ENCODE peak calls at places on chromosomes 4 and X, in seven cellular contexts. R is tibial nerve, Q is stomach, C is Panc1, P is thyroid gland, X is upper lobe of right lung, Y is lower leg skin. L is an unnamed sample.

GRCh38 chr4:87089368-87089767 is 131.1 kb downstream of the KLHL8 start:
- DNase-seq in R (no peak), Q (no peak), C (no peak), P (no peak), X (no peak), Y (no peak), L (no peak)

GRCh38 chr4:145623831-145624230 is 4.6 kb downstream of the MMAA start:
- DNase-seq in R (no peak), Q (no peak), C (no peak), P (no peak), X (no peak), Y (no peak), L (peak)

GRCh38 chr4:56622176-56622575 is 58.9 kb downstream of the HOPX start:
- DNase-seq in R (no peak), Q (no peak), C (no peak), P (no peak), X (no peak), Y (no peak), L (no peak)

GRCh38 chr4:8696369-8697127 is 104.0 kb downstream of the CPZ start:
- DNase-seq in R (no peak), Q (no peak), C (no peak), P (no peak), X (peak), Y (no peak), L (no peak)

GRCh38 chr4:38082424-38083374 is 122.5 kb downstream of the PTTG2 start:
- DNase-seq in R (no peak), Q (no peak), C (no peak), P (no peak), X (no peak), Y (no peak), L (peak)

GRCh38 chr4:144701683-144702233 is 55.8 kb downstream of the HHIP start:
- DNase-seq in R (no peak), Q (no peak), C (no peak), P (no peak), X (no peak), Y (no peak), L (peak)

GRCh38 chr4:100872811-100873210 is 355.0 kb upstream of the EMCN start:
- DNase-seq in R (no peak), Q (no peak), C (no peak), P (no peak), X (no peak), Y (no peak), L (peak)

GRCh38 chrX:150202641-150203248 is 160.4 kb upstream of the MAMLD1 start:
- DNase-seq in R (no peak), Q (no peak), C (no peak), P (no peak), X (no peak), Y (peak), L (peak)

GRCh38 chrX:34873500-34874225 is 68.9 kb upstream of the FAM47B start:
- DNase-seq in R (no peak), Q (no peak), C (no peak), P (no peak), X (no peak), Y (no peak), L (peak)

GRCh38 chr4:113837397-113837796 is 75.9 kb upstream of the CAMK2D start:
- DNase-seq in R (no peak), Q (no peak), C (peak), P (no peak), X (no peak), Y (no peak), L (peak)

GRCh38 chrX:49308604-49309269 is 5.3 kb downstream of the GAGE10 start:
- DNase-seq in R (no peak), Q (no peak), C (no peak), P (peak), X (peak), Y (no peak), L (peak)

GRCh38 chrX:120380699-120381098 is 18.8 kb downstream of the ATP1B4 start:
- DNase-seq in R (no peak), Q (no peak), C (no peak), P (peak), X (no peak), Y (no peak), L (peak)

GRCh38 chr4:121799208-121799823 is 1.8 kb upstream of the EXOSC9 start:
- DNase-seq in R (no peak), Q (no peak), C (no peak), P (no peak), X (no peak), Y (no peak), L (no peak)

GRCh38 chr4:182085051-182085480 is 158.1 kb upstream of the TENM3 start:
- DNase-seq in R (no peak), Q (no peak), C (no peak), P (no peak), X (no peak), Y (no peak), L (peak)

GRCh38 chr4:184424993-184425758 is 49.2 kb downstream of the IRF2 start:
- DNase-seq in R (no peak), Q (no peak), C (no peak), P (peak), X (no peak), Y (no peak), L (no peak)

GRCh38 chrX:20284992-20285391 is 18.3 kb upstream of the RPS6KA3 start:
- DNase-seq in R (no peak), Q (no peak), C (no peak), P (no peak), X (no peak), Y (no peak), L (no peak)

GRCh38 chr4:174380699-174381098 is 97.0 kb downstream of the CEP44 start:
- DNase-seq in R (no peak), Q (no peak), C (no peak), P (no peak), X (no peak), Y (no peak), L (no peak)

GRCh38 chrX:107154787-107155620 is 36.4 kb upstream of the RBM41 start:
- DNase-seq in R (no peak), Q (no peak), C (no peak), P (no peak), X (no peak), Y (no peak), L (peak)

GRCh38 chr4:94856030-94856429 is 98.3 kb downstream of the BMPR1B start:
- DNase-seq in R (no peak), Q (no peak), C (no peak), P (no peak), X (no peak), Y (no peak), L (peak)

GRCh38 chr4:17152941-17153340 is 254.5 kb upstream of the LDB2 start:
- DNase-seq in R (no peak), Q (no peak), C (no peak), P (no peak), X (no peak), Y (no peak), L (no peak)

GRCh38 chr4:108762559-108763225 is at the start of gene ETNPPL:
- DNase-seq in R (no peak), Q (peak), C (no peak), P (peak), X (peak), Y (no peak), L (no peak)

GRCh38 chrX:132564026-132564425 is 75.2 kb upstream of the MBNL3 start:
- DNase-seq in R (no peak), Q (no peak), C (no peak), P (no peak), X (no peak), Y (no peak), L (no peak)

GRCh38 chrX:134184936-134185335 is 52.0 kb upstream of the CCDC160 start:
- DNase-seq in R (no peak), Q (no peak), C (no peak), P (no peak), X (no peak), Y (no peak), L (no peak)

GRCh38 chr4:157143365-157143764 is 67.4 kb downstream of the GLRB start:
- DNase-seq in R (no peak), Q (no peak), C (no peak), P (no peak), X (no peak), Y (no peak), L (no peak)

GRCh38 chr4:13612569-13612968 is 15.0 kb downstream of the BOD1L1 start:
- DNase-seq in R (no peak), Q (no peak), C (no peak), P (no peak), X (no peak), Y (no peak), L (peak)

GRCh38 chr4:152162331-152162697 is 373.6 kb downstream of the FBXW7 start:
- DNase-seq in R (no peak), Q (no peak), C (no peak), P (no peak), X (no peak), Y (no peak), L (no peak)

GRCh38 chr4:152159773-152160172 is 376.1 kb downstream of the FBXW7 start:
- DNase-seq in R (no peak), Q (no peak), C (no peak), P (no peak), X (no peak), Y (no peak), L (no peak)

GRCh38 chr4:152156448-152156847 is 379.4 kb downstream of the FBXW7 start:
- DNase-seq in R (no peak), Q (no peak), C (no peak), P (no peak), X (no peak), Y (no peak), L (no peak)

GRCh38 chr4:152161676-152162330 is 374.1 kb downstream of the FBXW7 start:
- DNase-seq in R (no peak), Q (no peak), C (no peak), P (no peak), X (no peak), Y (no peak), L (no peak)

DNA sequence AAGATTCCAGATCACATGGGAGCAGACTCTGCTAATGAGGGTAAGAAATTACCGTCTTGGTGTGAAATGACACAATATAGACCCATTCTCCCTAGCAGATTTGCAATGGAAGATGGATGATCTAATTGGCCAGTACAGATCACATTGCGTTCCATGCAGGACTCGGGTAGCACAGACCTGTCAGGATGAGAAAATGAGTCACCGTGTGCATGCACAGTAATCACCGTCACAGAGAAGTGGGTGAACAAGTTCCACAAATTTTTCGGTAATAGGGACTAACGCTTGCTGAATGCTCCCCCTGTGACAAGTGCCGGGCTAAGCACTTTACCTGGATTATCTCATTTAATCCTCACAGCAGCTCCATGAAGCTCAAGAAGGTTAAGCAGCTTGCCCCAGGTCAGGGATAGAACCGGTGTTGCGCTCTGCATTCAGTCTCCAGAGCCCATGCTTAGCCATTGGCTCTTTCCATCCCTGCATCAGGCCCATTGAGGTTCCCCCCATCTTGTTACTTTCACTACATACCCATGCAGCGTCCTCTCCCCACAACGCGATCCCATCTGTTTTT is 375.6 kb downstream of the FBXW7 start:
- DNase-seq in R (no peak), Q (no peak), C (no peak), P (no peak), X (no peak), Y (no peak), L (no peak)
- TF ChIP-seq CTCF in R (no peak), Q (no peak), C (no peak), P (no peak), X (no peak), Y (no peak), L (no peak)

DNA sequence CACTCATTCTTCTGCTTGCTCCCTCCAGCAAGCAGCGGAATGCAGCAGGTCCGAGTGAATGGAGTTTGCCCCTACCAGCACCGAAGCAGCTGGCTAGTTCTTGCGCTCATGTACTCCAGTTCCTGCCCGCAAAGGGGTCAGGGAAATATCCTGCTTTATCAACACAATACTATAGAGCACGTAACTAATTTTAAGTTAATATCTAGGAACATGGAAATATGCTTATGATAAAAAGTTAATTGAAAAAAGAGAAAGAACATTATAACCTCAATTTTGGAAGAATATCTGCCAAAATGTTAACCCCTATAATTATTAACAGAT is 195.6 kb downstream of the SNCA start:
- DNase-seq in R (no peak), Q (no peak), C (no peak), P (no peak), X (no peak), Y (no peak), L (no peak)
- H3K4me3 ChIP-seq in R (no peak), Q (no peak), C (peak), P (no peak), X (no peak), Y (no peak), L (peak)

GRCh38 chrX:56248492-56248891 is 16.3 kb downstream of the KLF8 start:
- DNase-seq in R (no peak), Q (peak), C (peak), P (peak), X (peak), Y (no peak), L (peak)
- TF ChIP-seq CTCF in R (peak), Q (no peak), C (peak), P (peak), X (peak), Y (no peak), L (peak)

DNA sequence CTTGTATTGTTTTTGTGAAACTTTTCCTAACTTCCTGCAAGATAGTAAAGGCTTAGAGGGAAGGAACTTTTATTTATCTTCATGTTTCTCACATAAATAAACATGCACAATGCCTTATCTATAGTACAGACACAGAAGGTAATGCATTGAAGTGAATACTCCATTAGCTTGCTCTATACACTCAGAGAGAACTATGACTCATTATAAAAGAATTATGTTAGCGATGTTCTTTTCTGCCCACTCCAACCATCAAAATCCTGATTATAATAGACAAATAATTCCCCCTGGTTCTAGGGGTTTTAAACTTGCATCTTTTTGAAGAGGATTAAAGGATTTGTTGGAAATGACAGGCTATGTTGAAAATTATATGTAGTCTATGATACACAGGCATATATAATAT is 115.8 kb downstream of the NDST4 start:
- DNase-seq in R (no peak), Q (no peak), C (no peak), P (no peak), X (no peak), Y (no peak), L (peak)
- H3K4me3 ChIP-seq in R (no peak), Q (no peak), C (no peak), P (no peak), X (no peak), Y (no peak), L (no peak)

L was measured in choroid plexus epithelial cell.